ENCODE peak calls at places on chromosomes 6 and 20, in eight cellular contexts. U is RWPE2, P is fibroblast of lung, V is upper lobe of right lung, K is H1, D is tibial artery, L is OCI-LY7, A is GM23338. M is an unnamed sample.

GRCh38 chr6:15096894-15097837 is 148.7 kb upstream of the JARID2 start:
- DNase-seq in V (no peak), K (no peak), A (no peak), U (no peak), L (no peak), P (peak; percentile 21), D (no peak), M (no peak)

GRCh38 chr6:30615219-30615957 is 1.7 kb downstream of the PPP1R10 start:
- DNase-seq in L (peak; percentile 80), V (no peak), A (peak; percentile 89), D (peak; percentile 37), P (peak; percentile 91), U (no peak), K (peak; percentile 63), M (no peak)

GRCh38 chr6:167426620-167427019 is 101.7 kb downstream of the TTLL2 start:
- DNase-seq in V (no peak), L (no peak), P (no peak), A (no peak), K (no peak), U (no peak), D (no peak), M (no peak)

GRCh38 chr6:15265787-15266186 is 19.9 kb downstream of the JARID2 start:
- DNase-seq in L (no peak), A (no peak), V (no peak), D (no peak), P (no peak), K (no peak), U (no peak), M (no peak)

GRCh38 chr6:132333639-132334516 is 67.4 kb downstream of the MOXD1 start:
- DNase-seq in K (no peak), V (no peak), L (no peak), U (no peak), P (peak; percentile 94), A (peak; percentile 34), D (peak; percentile 30), M (no peak)

GRCh38 chr6:94401311-94401710 is 982.0 kb upstream of the EPHA7 start:
- DNase-seq in P (no peak), K (no peak), V (no peak), L (no peak), U (no peak), A (no peak), D (no peak), M (no peak)

GRCh38 chr6:139539852-139540251 is 165.4 kb upstream of the CITED2 start:
- DNase-seq in L (no peak), P (peak; percentile 98), D (peak; percentile 61), U (peak; percentile 83), V (peak; percentile 77), K (no peak), A (peak; percentile 32), M (no peak)

GRCh38 chr20:44600758-44601562 is 18.6 kb downstream of the PKIG start:
- DNase-seq in L (no peak), K (no peak), V (no peak), A (no peak), U (peak; percentile 73), P (peak; percentile 58), D (peak; percentile 49), M (no peak)

GRCh38 chr6:53792973-53793317 is 1.9 kb upstream of the LRRC1 start:
- DNase-seq in D (no peak), A (no peak), K (no peak), V (no peak), U (no peak), L (no peak), P (no peak), M (no peak)

GRCh38 chr6:82144852-82145332 is 102.7 kb downstream of the IBTK start:
- DNase-seq in D (peak; percentile 82), A (peak; percentile 17), L (no peak), V (no peak), U (peak; percentile 79), K (no peak), P (peak; percentile 91), M (no peak)

GRCh38 chr6:105726902-105727655 is 324.2 kb upstream of the PREP start:
- DNase-seq in A (no peak), U (no peak), D (no peak), P (no peak), V (no peak), L (no peak), K (no peak), M (no peak)

GRCh38 chr6:75081920-75082319 is 123.9 kb downstream of the COL12A1 start:
- DNase-seq in L (no peak), A (no peak), D (no peak), U (no peak), V (no peak), P (no peak), K (no peak), M (no peak)

GRCh38 chr6:165922309-165922794 is 245.3 kb downstream of the TBXT start:
- DNase-seq in D (no peak), L (no peak), A (no peak), P (peak; percentile 35), U (no peak), V (no peak), K (no peak), M (no peak)

GRCh38 chr6:33192105-33192646 is at the start of gene COL11A2:
- DNase-seq in D (no peak), A (peak; percentile 60), U (no peak), P (no peak), V (no peak), K (peak; percentile 74), L (no peak), M (no peak)

GRCh38 chr6:130148181-130148580 is 74.6 kb downstream of the SAMD3 start:
- DNase-seq in A (peak; percentile 53), K (no peak), L (peak; percentile 32), U (no peak), D (no peak), V (no peak), P (no peak), M (no peak)
- TF ChIP-seq CTCF in A (peak; percentile 75), K (peak; percentile 39), L (peak; percentile 82), U (no peak), D (no peak), V (no peak), P (peak; percentile 26), M (no peak)

GRCh38 chr20:32573167-32573851 is 11.8 kb downstream of the NOL4L start:
- DNase-seq in P (no peak), K (no peak), U (no peak), L (no peak), D (no peak), A (no peak), V (no peak), M (no peak)
- H3K4me1 ChIP-seq in P (peaks cover 7% of the 10 kb centered on the region), K (peaks cover 24% of the 10 kb centered on the region), U (no peaks in the 10 kb centered on the region), L (no peaks in the 10 kb centered on the region), D (no peaks in the 10 kb centered on the region), A (peaks cover 28% of the 10 kb centered on the region), V (no peaks in the 10 kb centered on the region), M (no peaks in the 10 kb centered on the region)

GRCh38 chr6:149487316-149487715 is 2.5 kb upstream of the ZC3H12D start:
- DNase-seq in V (no peak), P (no peak), L (no peak), U (no peak), D (no peak), K (no peak), A (no peak), M (no peak)

GRCh38 chr6:149483849-149484635 is 772 bp downstream of the ZC3H12D start:
- DNase-seq in A (no peak), D (no peak), U (no peak), P (no peak), L (peak; percentile 38), V (no peak), K (no peak), M (no peak)

GRCh38 chr6:149482542-149483261 is 2.1 kb downstream of the ZC3H12D start:
- DNase-seq in V (no peak), D (no peak), U (no peak), L (peak; percentile 69), P (no peak), K (no peak), A (no peak), M (no peak)

GRCh38 chr6:149483302-149483701 is 1.5 kb downstream of the ZC3H12D start:
- DNase-seq in U (no peak), V (no peak), K (no peak), D (no peak), P (no peak), A (no peak), L (peak; percentile 52), M (no peak)

GRCh38 chr6:149484733-149485700 is at the start of gene ZC3H12D:
- DNase-seq in P (peak; percentile 44), D (peak; percentile 51), K (no peak), U (no peak), V (peak; percentile 75), A (no peak), L (peak; percentile 83), M (no peak)
- TF ChIP-seq CTCF in P (no peak), D (no peak), K (no peak), U (no peak), V (peak; percentile 35), A (no peak), L (peak; percentile 75), M (peak; percentile 47)

GRCh38 chr6:52143551-52143950 is 42.6 kb upstream of the IL17A start:
- DNase-seq in L (no peak), V (no peak), P (no peak), K (no peak), U (no peak), D (no peak), A (no peak), M (no peak)

GRCh38 chr6:52141596-52141995 is 44.6 kb upstream of the IL17A start:
- DNase-seq in V (no peak), P (no peak), L (no peak), A (no peak), D (no peak), K (no peak), U (no peak), M (no peak)

GRCh38 chr6:52146851-52147445 is 39.2 kb upstream of the IL17A start:
- DNase-seq in A (no peak), P (no peak), V (no peak), U (no peak), D (no peak), L (no peak), K (no peak), M (no peak)

GRCh38 chr6:52139985-52140680 is 46.0 kb upstream of the IL17A start:
- DNase-seq in K (no peak), A (no peak), D (no peak), P (no peak), V (no peak), L (no peak), U (no peak), M (no peak)

DNA sequence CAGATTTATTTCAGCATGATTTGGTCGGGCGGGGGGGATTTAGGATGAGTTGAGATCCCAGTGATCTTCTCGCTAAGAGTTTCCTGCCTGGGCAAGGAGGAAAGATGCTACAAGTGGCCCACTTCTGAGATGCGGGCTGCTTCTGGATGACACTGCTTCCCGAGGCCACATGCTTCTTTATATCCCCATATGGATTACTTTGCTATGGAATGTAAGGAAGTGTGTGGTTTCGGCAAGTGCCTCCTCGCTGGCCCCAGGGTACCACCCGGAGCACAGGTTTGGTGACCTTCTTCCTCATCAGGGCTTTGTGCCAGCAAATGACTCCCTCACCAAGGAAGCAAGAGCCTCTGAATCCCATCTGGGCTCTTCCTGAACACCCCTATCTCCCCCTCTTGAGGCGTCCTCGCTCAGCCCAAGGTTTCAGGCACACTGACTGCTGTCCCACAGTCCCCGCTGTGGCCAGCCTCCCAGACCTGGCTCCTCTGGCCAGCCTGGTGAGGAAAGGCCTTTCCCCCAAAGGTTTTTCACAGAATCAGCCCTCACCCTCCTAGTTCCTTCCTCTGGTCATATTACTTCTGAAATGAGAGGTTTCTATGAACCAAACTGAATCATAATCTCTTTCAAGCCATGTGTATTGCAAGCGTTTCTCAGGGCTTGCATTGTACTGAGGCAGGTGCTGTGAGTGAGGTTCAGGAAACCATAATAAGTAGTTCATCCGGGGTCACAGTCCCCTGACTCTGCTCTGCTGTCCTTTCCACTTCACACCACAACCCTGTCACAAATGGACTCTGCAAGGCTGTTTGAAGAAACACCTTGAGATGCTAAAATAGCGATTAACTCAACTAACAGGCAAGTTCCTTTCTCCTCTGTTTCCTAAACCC is 41.7 kb upstream of the IL17A start:
- DNase-seq in A (no peak), D (no peak), L (no peak), U (no peak), V (no peak), K (no peak), P (no peak), M (no peak)
- H3K4me1 ChIP-seq in A (no peaks in the 10 kb centered on the region), D (peaks cover 12% of the 10 kb centered on the region), L (no peaks in the 10 kb centered on the region), U (no peaks in the 10 kb centered on the region), V (no peaks in the 10 kb centered on the region), K (no peaks in the 10 kb centered on the region), P (no peaks in the 10 kb centered on the region), M (no peaks in the 10 kb centered on the region)